ENCODE peak calls at places on chromosomes 13 and 19, in ten cellular contexts. One of them, this sample, is unnamed.

GRCh38 chr19:2805991-2806649 is 13.5 kb upstream of the ZNF554 start:
- DNase-seq in MM.1S: no peak
- DNase-seq in dorsolateral prefrontal cortex: no peak
- DNase-seq in IMR-90: no peak
- DNase-seq in uterus: no peak
- DNase-seq in fibroblast of villous mesenchyme: no peak
- DNase-seq in fibroblast of mammary gland: no peak
- DNase-seq in left lung: no peak
- DNase-seq in hepatocyte: no peak
- DNase-seq in HCT116: no peak
- DNase-seq in this sample: no peak

GRCh38 chr19:31356587-31357314 is 7.5 kb upstream of the TSHZ3 start:
- DNase-seq in hepatocyte: no peak
- DNase-seq in IMR-90: no peak
- DNase-seq in MM.1S: no peak
- DNase-seq in fibroblast of mammary gland: no peak
- DNase-seq in dorsolateral prefrontal cortex: no peak
- DNase-seq in HCT116: no peak
- DNase-seq in fibroblast of villous mesenchyme: no peak
- DNase-seq in uterus: no peak
- DNase-seq in left lung: peak
- DNase-seq in this sample: no peak

GRCh38 chr13:23365652-23366051 is 67.8 kb downstream of the SACS start:
- DNase-seq in MM.1S: no peak
- DNase-seq in fibroblast of mammary gland: no peak
- DNase-seq in HCT116: no peak
- DNase-seq in fibroblast of villous mesenchyme: no peak
- DNase-seq in IMR-90: peak
- DNase-seq in dorsolateral prefrontal cortex: no peak
- DNase-seq in hepatocyte: no peak
- DNase-seq in uterus: no peak
- DNase-seq in left lung: no peak
- DNase-seq in this sample: no peak

GRCh38 chr19:51422053-51422448 is 4.6 kb upstream of the SIGLEC10 start:
- DNase-seq in IMR-90: peak
- DNase-seq in left lung: peak
- DNase-seq in fibroblast of mammary gland: peak
- DNase-seq in HCT116: peak
- DNase-seq in MM.1S: peak
- DNase-seq in dorsolateral prefrontal cortex: peak
- DNase-seq in fibroblast of villous mesenchyme: peak
- DNase-seq in hepatocyte: peak
- DNase-seq in uterus: peak
- DNase-seq in this sample: peak

GRCh38 chr13:45333973-45334922 is 6.7 kb downstream of the TPT1 start:
- DNase-seq in hepatocyte: no peak
- DNase-seq in IMR-90: peak
- DNase-seq in fibroblast of villous mesenchyme: peak
- DNase-seq in left lung: no peak
- DNase-seq in MM.1S: no peak
- DNase-seq in uterus: no peak
- DNase-seq in fibroblast of mammary gland: peak
- DNase-seq in HCT116: no peak
- DNase-seq in dorsolateral prefrontal cortex: no peak
- DNase-seq in this sample: peak

GRCh38 chr13:26184791-26185250 is 37.3 kb downstream of the RNF6 start:
- DNase-seq in uterus: peak
- DNase-seq in fibroblast of mammary gland: peak
- DNase-seq in dorsolateral prefrontal cortex: peak
- DNase-seq in left lung: peak
- DNase-seq in fibroblast of villous mesenchyme: peak
- DNase-seq in hepatocyte: peak
- DNase-seq in IMR-90: peak
- DNase-seq in MM.1S: peak
- DNase-seq in HCT116: peak
- DNase-seq in this sample: peak

GRCh38 chr19:56765107-56765506 is 75.4 kb downstream of the PEG3 start:
- DNase-seq in fibroblast of mammary gland: peak
- DNase-seq in HCT116: no peak
- DNase-seq in MM.1S: no peak
- DNase-seq in dorsolateral prefrontal cortex: peak
- DNase-seq in fibroblast of villous mesenchyme: peak
- DNase-seq in IMR-90: no peak
- DNase-seq in left lung: peak
- DNase-seq in uterus: peak
- DNase-seq in hepatocyte: no peak
- DNase-seq in this sample: no peak

GRCh38 chr13:67120872-67121531 is 109.1 kb downstream of the PCDH9 start:
- DNase-seq in hepatocyte: no peak
- DNase-seq in IMR-90: peak
- DNase-seq in fibroblast of villous mesenchyme: peak
- DNase-seq in left lung: no peak
- DNase-seq in HCT116: no peak
- DNase-seq in dorsolateral prefrontal cortex: no peak
- DNase-seq in MM.1S: no peak
- DNase-seq in uterus: no peak
- DNase-seq in fibroblast of mammary gland: peak
- DNase-seq in this sample: peak

GRCh38 chr19:4097501-4097900 is 26.4 kb downstream of the MAP2K2 start:
- DNase-seq in MM.1S: no peak
- DNase-seq in dorsolateral prefrontal cortex: no peak
- DNase-seq in uterus: peak
- DNase-seq in IMR-90: no peak
- DNase-seq in hepatocyte: no peak
- DNase-seq in fibroblast of mammary gland: no peak
- DNase-seq in fibroblast of villous mesenchyme: no peak
- DNase-seq in HCT116: no peak
- DNase-seq in left lung: no peak
- DNase-seq in this sample: no peak

GRCh38 chr13:99132295-99132835 is 68.3 kb upstream of the UBAC2 start:
- DNase-seq in left lung: no peak
- DNase-seq in fibroblast of villous mesenchyme: no peak
- DNase-seq in fibroblast of mammary gland: no peak
- DNase-seq in hepatocyte: no peak
- DNase-seq in HCT116: no peak
- DNase-seq in uterus: no peak
- DNase-seq in MM.1S: no peak
- DNase-seq in dorsolateral prefrontal cortex: no peak
- DNase-seq in IMR-90: no peak
- DNase-seq in this sample: no peak

DNA sequence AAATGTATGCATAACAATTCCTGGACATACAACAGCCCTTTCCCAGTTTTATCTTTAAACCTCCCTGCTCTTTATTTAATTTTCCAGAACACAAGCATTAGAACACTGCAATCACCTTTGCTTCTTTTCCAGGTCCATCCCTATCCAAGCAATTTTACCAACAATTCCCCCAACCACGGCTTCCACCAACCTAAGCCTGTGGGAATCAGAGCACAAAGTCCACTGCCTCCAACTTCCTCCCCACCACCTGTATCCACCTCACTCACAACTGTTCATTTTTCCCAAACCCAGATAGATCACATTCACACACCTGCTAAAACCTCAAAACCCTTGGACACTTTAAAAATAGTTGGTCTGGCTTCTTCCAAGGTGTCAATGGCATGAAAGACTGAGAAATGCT is 39.5 kb downstream of the FOXO1 start:
- DNase-seq in left lung: no peak
- DNase-seq in dorsolateral prefrontal cortex: no peak
- DNase-seq in fibroblast of mammary gland: no peak
- DNase-seq in IMR-90: no peak
- DNase-seq in fibroblast of villous mesenchyme: no peak
- DNase-seq in HCT116: no peak
- DNase-seq in uterus: no peak
- DNase-seq in MM.1S: no peak
- DNase-seq in hepatocyte: no peak
- DNase-seq in this sample: no peak
- H3K4me3 ChIP-seq in left lung: no peak
- H3K4me3 ChIP-seq in dorsolateral prefrontal cortex: no peak
- H3K4me3 ChIP-seq in fibroblast of mammary gland: no peak
- H3K4me3 ChIP-seq in IMR-90: no peak
- H3K4me3 ChIP-seq in fibroblast of villous mesenchyme: no peak
- H3K4me3 ChIP-seq in HCT116: no peak
- H3K4me3 ChIP-seq in uterus: no peak
- H3K4me3 ChIP-seq in MM.1S: no peak
- H3K4me3 ChIP-seq in hepatocyte: no peak
- H3K4me3 ChIP-seq in this sample: no peak

DNA sequence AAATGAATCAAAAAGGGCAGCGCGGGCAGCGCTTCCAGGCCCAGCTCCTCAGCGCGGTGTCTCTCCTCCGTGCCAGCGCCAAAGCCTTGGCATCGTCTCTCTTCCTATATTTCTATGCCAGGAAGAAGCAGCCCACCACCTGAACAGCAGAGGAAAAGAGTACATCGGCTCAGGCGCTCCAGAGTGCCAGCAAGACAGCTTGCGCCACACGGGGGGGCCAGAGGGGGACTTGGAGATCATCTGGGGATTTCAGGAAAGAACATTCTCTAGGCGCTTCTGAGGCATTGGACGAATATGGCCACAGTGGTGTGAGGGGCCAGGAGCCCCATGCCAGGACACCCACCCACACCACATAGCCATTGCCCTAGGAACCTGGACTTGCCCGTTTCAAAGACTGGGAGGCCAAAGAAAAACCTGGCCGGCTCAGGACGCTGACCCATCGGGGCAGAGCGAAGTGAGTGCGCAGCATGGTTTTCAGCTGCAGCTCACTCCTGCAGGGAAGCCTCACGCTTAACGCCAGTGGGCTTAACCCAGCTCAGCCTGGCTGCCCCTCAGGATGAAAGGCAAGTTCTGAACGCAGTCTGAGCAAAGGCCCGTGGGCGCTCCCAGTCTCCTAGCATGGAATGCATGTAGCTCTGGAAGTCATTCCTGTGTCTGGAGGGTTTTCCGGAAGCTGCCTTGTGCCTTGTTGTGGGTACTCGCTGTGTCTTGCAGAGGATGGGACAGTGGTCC is 62.1 kb downstream of the GGACT start:
- DNase-seq in HCT116: no peak
- DNase-seq in IMR-90: no peak
- DNase-seq in fibroblast of mammary gland: no peak
- DNase-seq in hepatocyte: no peak
- DNase-seq in fibroblast of villous mesenchyme: no peak
- DNase-seq in dorsolateral prefrontal cortex: peak
- DNase-seq in uterus: no peak
- DNase-seq in left lung: no peak
- DNase-seq in MM.1S: no peak
- DNase-seq in this sample: no peak
- TF ChIP-seq CTCF in HCT116: no peak
- TF ChIP-seq CTCF in IMR-90: no peak
- TF ChIP-seq CTCF in fibroblast of mammary gland: no peak
- TF ChIP-seq CTCF in hepatocyte: no peak
- TF ChIP-seq CTCF in fibroblast of villous mesenchyme: no peak
- TF ChIP-seq CTCF in dorsolateral prefrontal cortex: no peak
- TF ChIP-seq CTCF in uterus: no peak
- TF ChIP-seq CTCF in left lung: no peak
- TF ChIP-seq CTCF in MM.1S: no peak
- TF ChIP-seq CTCF in this sample: no peak

DNA sequence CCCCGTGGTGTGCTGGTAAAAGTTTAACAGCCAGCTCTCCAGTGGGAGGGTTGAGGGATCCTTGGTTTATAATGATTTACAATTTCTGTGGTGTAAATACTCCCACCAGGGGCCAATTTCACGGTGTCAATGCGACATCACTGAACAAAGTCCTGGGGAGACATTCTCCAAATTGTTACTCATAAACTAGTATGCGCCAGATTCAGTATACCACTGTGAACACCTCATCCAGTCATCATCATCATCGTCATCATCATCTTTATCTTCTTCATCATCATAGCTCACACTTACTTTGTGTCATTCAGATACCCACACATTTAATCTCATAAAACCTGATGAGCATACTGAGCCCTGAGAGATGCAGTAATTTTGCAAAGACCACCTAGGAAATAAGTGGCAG is 17.2 kb upstream of the TNFSF14 start:
- DNase-seq in fibroblast of mammary gland: no peak
- DNase-seq in left lung: no peak
- DNase-seq in uterus: no peak
- DNase-seq in HCT116: no peak
- DNase-seq in IMR-90: no peak
- DNase-seq in MM.1S: no peak
- DNase-seq in dorsolateral prefrontal cortex: no peak
- DNase-seq in hepatocyte: no peak
- DNase-seq in fibroblast of villous mesenchyme: no peak
- DNase-seq in this sample: no peak
- H3K4me3 ChIP-seq in fibroblast of mammary gland: no peak
- H3K4me3 ChIP-seq in left lung: no peak
- H3K4me3 ChIP-seq in uterus: no peak
- H3K4me3 ChIP-seq in HCT116: no peak
- H3K4me3 ChIP-seq in IMR-90: no peak
- H3K4me3 ChIP-seq in MM.1S: no peak
- H3K4me3 ChIP-seq in dorsolateral prefrontal cortex: no peak
- H3K4me3 ChIP-seq in hepatocyte: no peak
- H3K4me3 ChIP-seq in fibroblast of villous mesenchyme: no peak
- H3K4me3 ChIP-seq in this sample: no peak

GRCh38 chr19:7993560-7993959 is 11.9 kb downstream of the ELAVL1 start:
- DNase-seq in fibroblast of villous mesenchyme: no peak
- DNase-seq in hepatocyte: no peak
- DNase-seq in IMR-90: no peak
- DNase-seq in HCT116: no peak
- DNase-seq in fibroblast of mammary gland: no peak
- DNase-seq in MM.1S: no peak
- DNase-seq in uterus: no peak
- DNase-seq in dorsolateral prefrontal cortex: no peak
- DNase-seq in left lung: no peak
- DNase-seq in this sample: no peak

GRCh38 chr19:7995756-7996155 is 9.7 kb downstream of the ELAVL1 start:
- DNase-seq in MM.1S: no peak
- DNase-seq in hepatocyte: no peak
- DNase-seq in HCT116: no peak
- DNase-seq in fibroblast of villous mesenchyme: no peak
- DNase-seq in dorsolateral prefrontal cortex: no peak
- DNase-seq in IMR-90: no peak
- DNase-seq in fibroblast of mammary gland: no peak
- DNase-seq in uterus: no peak
- DNase-seq in left lung: no peak
- DNase-seq in this sample: no peak

GRCh38 chr19:7994114-7994513 is 11.3 kb downstream of the ELAVL1 start:
- DNase-seq in MM.1S: no peak
- DNase-seq in HCT116: no peak
- DNase-seq in fibroblast of villous mesenchyme: no peak
- DNase-seq in uterus: no peak
- DNase-seq in hepatocyte: no peak
- DNase-seq in dorsolateral prefrontal cortex: no peak
- DNase-seq in left lung: no peak
- DNase-seq in fibroblast of mammary gland: no peak
- DNase-seq in IMR-90: no peak
- DNase-seq in this sample: no peak

GRCh38 chr19:7994923-7995682 is 10.3 kb downstream of the ELAVL1 start:
- DNase-seq in MM.1S: no peak
- DNase-seq in HCT116: no peak
- DNase-seq in fibroblast of mammary gland: no peak
- DNase-seq in IMR-90: peak
- DNase-seq in left lung: no peak
- DNase-seq in fibroblast of villous mesenchyme: peak
- DNase-seq in uterus: no peak
- DNase-seq in hepatocyte: no peak
- DNase-seq in dorsolateral prefrontal cortex: no peak
- DNase-seq in this sample: peak

DNA sequence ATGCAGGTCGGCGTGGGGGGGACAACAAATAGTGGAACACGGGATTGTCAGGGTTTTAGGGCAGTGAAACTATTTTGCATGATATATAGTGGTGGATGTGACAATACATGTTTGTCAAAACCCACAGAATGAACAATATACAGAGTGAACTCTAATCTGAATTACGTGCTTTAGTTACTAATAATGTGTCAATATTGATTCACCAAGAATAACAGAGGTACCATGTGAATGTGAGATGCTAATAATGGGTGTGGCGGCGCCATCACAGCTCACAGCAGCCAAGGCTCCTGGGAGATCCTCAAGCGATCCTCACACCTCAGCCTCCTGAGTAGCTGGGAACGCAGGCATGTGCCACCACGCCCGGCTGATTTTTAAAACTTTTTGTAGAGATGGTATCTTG is 12.9 kb downstream of the ELAVL1 start:
- DNase-seq in fibroblast of mammary gland: no peak
- DNase-seq in HCT116: no peak
- DNase-seq in IMR-90: no peak
- DNase-seq in uterus: no peak
- DNase-seq in MM.1S: no peak
- DNase-seq in dorsolateral prefrontal cortex: no peak
- DNase-seq in hepatocyte: no peak
- DNase-seq in left lung: no peak
- DNase-seq in fibroblast of villous mesenchyme: no peak
- DNase-seq in this sample: no peak
- TF ChIP-seq CTCF in fibroblast of mammary gland: no peak
- TF ChIP-seq CTCF in HCT116: no peak
- TF ChIP-seq CTCF in IMR-90: no peak
- TF ChIP-seq CTCF in uterus: no peak
- TF ChIP-seq CTCF in MM.1S: no peak
- TF ChIP-seq CTCF in dorsolateral prefrontal cortex: no peak
- TF ChIP-seq CTCF in hepatocyte: no peak
- TF ChIP-seq CTCF in left lung: no peak
- TF ChIP-seq CTCF in fibroblast of villous mesenchyme: no peak
- TF ChIP-seq CTCF in this sample: no peak

This sample was measured in choroid plexus epithelial cell.